ENCODE peak calls at places on chromosomes 11 and 22, in eight cellular contexts. N is effector memory CD8-positive, alpha-beta T cell; P is H4; R is naive thymus-derived CD4-positive, alpha-beta T cell; V is sciatic nerve; E is HFFc6; M is lung; I is BJ. F is an unnamed sample.
A peak's percentile ranks its signal among the peaks of the same experiment; 100 is the strongest.

GRCh38 chr11:126465573-126466287 is 110.2 kb downstream of the ST3GAL4 start:
- DNase-seq in N (no peak), P (no peak), R (peak; percentile 19), V (no peak), E (no peak), M (no peak), I (no peak), F (no peak)

GRCh38 chr11:64400096-64400495 is 41.1 kb downstream of the RPS6KA4 start:
- DNase-seq in N (no peak), P (no peak), R (no peak), V (no peak), E (no peak), M (no peak), I (no peak), F (no peak)

GRCh38 chr11:45424781-45425180 is 138.6 kb upstream of the SYT13 start:
- DNase-seq in N (no peak), P (no peak), R (no peak), V (peak; percentile 23), E (no peak), M (no peak), I (no peak), F (no peak)

GRCh38 chr11:108915666-108916065 is 250.8 kb downstream of the DDX10 start:
- DNase-seq in N (no peak), P (no peak), R (no peak), V (no peak), E (no peak), M (no peak), I (no peak), F (no peak)

GRCh38 chr11:77081976-77082836 is 15.4 kb downstream of the CAPN5 start:
- DNase-seq in N (no peak), P (no peak), R (peak; percentile 23), V (peak; percentile 37), E (no peak), M (no peak), I (no peak), F (no peak)

GRCh38 chr11:17741487-17741886 is 6.9 kb downstream of the KCNC1 start:
- DNase-seq in N (no peak), P (no peak), R (no peak), V (peak; percentile 34), E (no peak), M (no peak), I (no peak), F (no peak)

GRCh38 chr22:25627271-25627848 is 62.9 kb downstream of the GRK3 start:
- DNase-seq in N (no peak), P (peak; percentile 21), R (no peak), V (no peak), E (no peak), M (no peak), I (peak; percentile 7), F (no peak)

GRCh38 chr11:2433106-2433925 is 11.0 kb downstream of the TRPM5 start:
- DNase-seq in N (no peak), P (no peak), R (no peak), V (no peak), E (no peak), M (no peak), I (no peak), F (no peak)